ENCODE peak calls at places on chromosome 21, in five cellular contexts. One of them, this sample, is unnamed.
A peak's percentile ranks its signal among the peaks of the same experiment; 100 is the strongest.

GRCh38 chr21:39096754-39097153 is 86.5 kb downstream of the PSMG1 start:
- DNase-seq in kidney epithelial cell: no peak
- DNase-seq in BE2C: no peak
- DNase-seq in psoas muscle: no peak
- DNase-seq in Peyer's patch: no peak
- DNase-seq in this sample: no peak

GRCh38 chr21:25571726-25572121 is 35.6 kb downstream of the MRPL39 start:
- DNase-seq in kidney epithelial cell: no peak
- DNase-seq in BE2C: no peak
- DNase-seq in Peyer's patch: no peak
- DNase-seq in psoas muscle: no peak
- DNase-seq in this sample: no peak

GRCh38 chr21:21216013-21216412 is 217.8 kb downstream of the NCAM2 start:
- DNase-seq in BE2C: peak; percentile 28
- DNase-seq in kidney epithelial cell: no peak
- DNase-seq in Peyer's patch: no peak
- DNase-seq in psoas muscle: no peak
- DNase-seq in this sample: no peak

GRCh38 chr21:38958940-38959685 is 153.4 kb downstream of the ETS2 start:
- DNase-seq in psoas muscle: no peak
- DNase-seq in kidney epithelial cell: peak; percentile 87
- DNase-seq in Peyer's patch: no peak
- DNase-seq in BE2C: no peak
- DNase-seq in this sample: peak; percentile 95

GRCh38 chr21:16070207-16070651 is 340.4 kb downstream of the USP25 start:
- DNase-seq in Peyer's patch: no peak
- DNase-seq in BE2C: peak; percentile 66
- DNase-seq in kidney epithelial cell: no peak
- DNase-seq in psoas muscle: no peak
- DNase-seq in this sample: no peak

GRCh38 chr21:17438642-17439041 is 74.2 kb upstream of the CXADR start:
- DNase-seq in BE2C: peak; percentile 31
- DNase-seq in psoas muscle: no peak
- DNase-seq in Peyer's patch: no peak
- DNase-seq in kidney epithelial cell: no peak
- DNase-seq in this sample: no peak

GRCh38 chr21:33355996-33356395 is 31.2 kb downstream of the IFNAR1 start:
- DNase-seq in Peyer's patch: no peak
- DNase-seq in psoas muscle: no peak
- DNase-seq in BE2C: no peak
- DNase-seq in kidney epithelial cell: no peak
- DNase-seq in this sample: no peak

GRCh38 chr21:24045775-24046215 is 1561.5 kb downstream of the MRPL39 start:
- DNase-seq in Peyer's patch: peak; percentile 65
- DNase-seq in BE2C: peak; percentile 57
- DNase-seq in psoas muscle: peak; percentile 72
- DNase-seq in kidney epithelial cell: peak; percentile 34
- DNase-seq in this sample: peak; percentile 87

GRCh38 chr21:38140192-38140905 is 116.4 kb upstream of the KCNJ15 start:
- DNase-seq in BE2C: peak; percentile 9
- DNase-seq in psoas muscle: peak; percentile 61
- DNase-seq in kidney epithelial cell: peak; percentile 26
- DNase-seq in Peyer's patch: no peak
- DNase-seq in this sample: peak; percentile 68

GRCh38 chr21:22020221-22020620 is 1022.0 kb downstream of the NCAM2 start:
- DNase-seq in Peyer's patch: no peak
- DNase-seq in psoas muscle: no peak
- DNase-seq in BE2C: no peak
- DNase-seq in kidney epithelial cell: no peak
- DNase-seq in this sample: no peak

GRCh38 chr21:32083175-32083574 is 195.7 kb downstream of the MIS18A start:
- DNase-seq in Peyer's patch: no peak
- DNase-seq in kidney epithelial cell: no peak
- DNase-seq in psoas muscle: no peak
- DNase-seq in BE2C: peak; percentile 53
- DNase-seq in this sample: no peak

GRCh38 chr21:41684381-41685245 is 82.2 kb downstream of the RIPK4 start:
- DNase-seq in BE2C: no peak
- DNase-seq in kidney epithelial cell: no peak
- DNase-seq in Peyer's patch: no peak
- DNase-seq in psoas muscle: no peak
- DNase-seq in this sample: peak; percentile 18

GRCh38 chr21:33817663-33818433 is 97.8 kb downstream of the ATP5PO start:
- DNase-seq in BE2C: peak; percentile 55
- DNase-seq in Peyer's patch: no peak
- DNase-seq in psoas muscle: no peak
- DNase-seq in kidney epithelial cell: no peak
- DNase-seq in this sample: no peak

GRCh38 chr21:19781881-19782652 is 1216.1 kb upstream of the NCAM2 start:
- DNase-seq in kidney epithelial cell: no peak
- DNase-seq in Peyer's patch: no peak
- DNase-seq in psoas muscle: no peak
- DNase-seq in BE2C: no peak
- DNase-seq in this sample: no peak

GRCh38 chr21:18191139-18191538 is 53.5 kb upstream of the CHODL start:
- DNase-seq in BE2C: no peak
- DNase-seq in Peyer's patch: no peak
- DNase-seq in psoas muscle: no peak
- DNase-seq in kidney epithelial cell: no peak
- DNase-seq in this sample: no peak

GRCh38 chr21:45615145-45615711 is 28.3 kb upstream of the PCBP3 start:
- DNase-seq in Peyer's patch: peak; percentile 87
- DNase-seq in kidney epithelial cell: no peak
- DNase-seq in psoas muscle: no peak
- DNase-seq in BE2C: peak; percentile 48
- DNase-seq in this sample: no peak

GRCh38 chr21:45618846-45619485 is 24.6 kb upstream of the PCBP3 start:
- DNase-seq in Peyer's patch: no peak
- DNase-seq in kidney epithelial cell: no peak
- DNase-seq in BE2C: peak; percentile 1
- DNase-seq in psoas muscle: no peak
- DNase-seq in this sample: no peak

GRCh38 chr21:45620201-45620600 is 23.3 kb upstream of the PCBP3 start:
- DNase-seq in Peyer's patch: no peak
- DNase-seq in BE2C: peak; percentile 0
- DNase-seq in kidney epithelial cell: no peak
- DNase-seq in psoas muscle: no peak
- DNase-seq in this sample: no peak

GRCh38 chr21:45618287-45618686 is 25.2 kb upstream of the PCBP3 start:
- DNase-seq in Peyer's patch: no peak
- DNase-seq in kidney epithelial cell: no peak
- DNase-seq in psoas muscle: no peak
- DNase-seq in BE2C: peak; percentile 27
- DNase-seq in this sample: no peak

DNA sequence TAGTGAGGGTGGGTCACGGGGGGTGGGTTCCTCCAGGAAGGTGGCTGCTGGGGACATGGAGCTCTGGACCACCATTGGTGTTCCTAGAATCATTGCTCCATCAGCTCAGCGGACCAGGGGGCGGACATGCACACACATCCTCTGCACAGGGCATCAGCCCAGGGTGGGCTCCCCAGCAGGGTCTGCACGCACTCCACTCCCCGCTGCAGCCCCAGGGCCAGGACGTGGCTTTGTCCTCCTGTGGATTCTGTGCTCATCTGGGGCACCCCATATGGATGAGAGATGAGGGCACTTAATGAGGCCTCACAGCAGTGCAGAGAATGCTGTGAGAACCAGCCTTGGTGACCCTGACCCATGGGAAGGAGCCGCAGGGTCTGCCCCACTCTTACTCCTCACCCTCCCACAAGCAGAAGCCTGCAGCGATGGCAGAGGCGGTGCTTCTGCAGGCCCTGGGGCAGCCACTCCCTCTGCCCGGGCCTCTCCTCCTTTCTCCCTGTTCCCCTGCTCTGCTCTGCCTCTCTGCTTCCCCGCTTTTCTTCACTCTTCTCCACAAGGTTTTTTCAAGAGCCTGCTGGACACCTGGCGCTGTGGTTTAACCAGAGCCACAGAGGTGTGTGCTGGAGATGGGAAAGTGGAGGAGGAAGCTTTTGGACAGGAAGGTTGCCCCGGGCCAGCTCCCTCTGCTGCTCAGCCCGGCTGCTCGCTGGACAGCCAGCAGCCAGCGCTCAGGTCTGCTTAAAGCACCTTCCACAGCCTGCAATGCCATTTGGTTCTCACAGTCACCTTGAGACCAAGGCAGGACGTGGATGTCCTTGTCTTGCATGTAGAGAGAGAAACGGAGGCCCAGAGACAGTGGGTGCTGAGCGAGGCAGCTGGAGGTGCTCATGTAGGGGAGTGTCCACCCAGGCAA is 26.2 kb upstream of the PCBP3 start:
- DNase-seq in Peyer's patch: no peak
- DNase-seq in BE2C: peak; percentile 38
- DNase-seq in psoas muscle: no peak
- DNase-seq in kidney epithelial cell: no peak
- DNase-seq in this sample: no peak
- TF ChIP-seq CTCF in Peyer's patch: no peak
- TF ChIP-seq CTCF in BE2C: no peak
- TF ChIP-seq CTCF in psoas muscle: no peak
- TF ChIP-seq CTCF in kidney epithelial cell: no peak
- TF ChIP-seq CTCF in this sample: no peak

GRCh38 chr21:15005391-15005790 is 59.4 kb downstream of the NRIP1 start:
- DNase-seq in kidney epithelial cell: no peak
- DNase-seq in psoas muscle: no peak
- DNase-seq in BE2C: no peak
- DNase-seq in Peyer's patch: no peak
- DNase-seq in this sample: no peak
- H3K4me3 ChIP-seq in kidney epithelial cell: no peak overlapping the region
- H3K4me3 ChIP-seq in psoas muscle: no peak overlapping the region
- H3K4me3 ChIP-seq in BE2C: no peak overlapping the region
- H3K4me3 ChIP-seq in Peyer's patch: no peak overlapping the region
- H3K4me3 ChIP-seq in this sample: no peak overlapping the region

DNA sequence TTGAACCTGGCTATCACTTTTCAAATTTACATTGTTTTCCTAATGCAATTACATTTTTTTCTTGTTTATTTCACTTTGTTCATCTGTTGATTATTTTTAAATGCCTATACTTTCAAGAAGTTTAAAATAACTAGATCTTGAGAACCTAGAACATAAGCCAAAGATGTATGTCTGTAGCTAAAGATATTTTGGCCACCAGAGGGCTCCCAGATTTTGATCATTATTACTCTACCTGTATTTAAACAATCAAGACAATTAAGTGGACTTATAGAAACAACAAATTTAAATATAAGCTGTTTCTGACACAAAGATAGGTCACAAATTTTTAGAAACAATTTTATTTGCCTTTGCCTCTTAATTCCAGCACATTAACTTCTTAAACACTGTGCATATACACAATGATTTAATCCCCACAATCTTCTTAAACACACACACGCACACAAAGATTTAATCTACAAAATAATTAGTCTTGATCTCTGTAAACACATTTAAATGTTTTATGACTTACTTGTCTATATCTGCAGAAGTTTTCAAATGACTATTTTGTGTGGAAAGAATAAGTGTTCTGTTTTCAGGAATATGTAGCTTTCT is 380.0 kb downstream of the DSCAM start:
- DNase-seq in kidney epithelial cell: no peak
- DNase-seq in psoas muscle: no peak
- DNase-seq in Peyer's patch: no peak
- DNase-seq in BE2C: no peak
- DNase-seq in this sample: peak; percentile 2
- TF ChIP-seq CTCF in kidney epithelial cell: peak; percentile 51
- TF ChIP-seq CTCF in psoas muscle: no peak
- TF ChIP-seq CTCF in Peyer's patch: no peak
- TF ChIP-seq CTCF in BE2C: no peak
- TF ChIP-seq CTCF in this sample: peak; percentile 51

GRCh38 chr21:43938751-43939442 is 73.2 kb upstream of the TRAPPC10 start:
- DNase-seq in kidney epithelial cell: no peak
- DNase-seq in BE2C: peak; percentile 83
- DNase-seq in Peyer's patch: peak; percentile 92
- DNase-seq in psoas muscle: peak; percentile 86
- DNase-seq in this sample: no peak
- H3K4me3 ChIP-seq in kidney epithelial cell: peak overlapping the region; percentile 3
- H3K4me3 ChIP-seq in BE2C: peak overlapping the region; percentile 63
- H3K4me3 ChIP-seq in Peyer's patch: peak overlapping the region; percentile 38
- H3K4me3 ChIP-seq in psoas muscle: peak overlapping the region; percentile 58
- H3K4me3 ChIP-seq in this sample: peak overlapping the region; percentile 51

GRCh38 chr21:34857874-34858273 is 189.1 kb downstream of the CLIC6 start:
- DNase-seq in Peyer's patch: no peak
- DNase-seq in psoas muscle: no peak
- DNase-seq in BE2C: no peak
- DNase-seq in kidney epithelial cell: no peak
- DNase-seq in this sample: no peak
- TF ChIP-seq CTCF in Peyer's patch: no peak
- TF ChIP-seq CTCF in psoas muscle: peak; percentile 16
- TF ChIP-seq CTCF in BE2C: no peak
- TF ChIP-seq CTCF in kidney epithelial cell: peak; percentile 4
- TF ChIP-seq CTCF in this sample: peak; percentile 33

GRCh38 chr21:34836933-34837505 is 168.2 kb downstream of the CLIC6 start:
- DNase-seq in BE2C: no peak
- DNase-seq in Peyer's patch: no peak
- DNase-seq in psoas muscle: no peak
- DNase-seq in kidney epithelial cell: no peak
- DNase-seq in this sample: no peak
- H3K4me3 ChIP-seq in BE2C: no peak overlapping the region
- H3K4me3 ChIP-seq in Peyer's patch: no peak overlapping the region
- H3K4me3 ChIP-seq in psoas muscle: no peak overlapping the region
- H3K4me3 ChIP-seq in kidney epithelial cell: no peak overlapping the region
- H3K4me3 ChIP-seq in this sample: no peak overlapping the region

This sample was measured in epithelial cell of proximal tubule.